ENCODE peak calls at places on chromosomes 16 and 17, in nine cellular contexts. Q, V, G, Z, Y, K, M, P and S are unnamed samples.

GRCh38 chr16:85206472-85207356 is 94.4 kb upstream of the CIBAR2 start:
- DNase-seq in Q (peak), V (no peak), G (no peak), Z (peak), Y (no peak), K (peak), M (peak), P (peak), S (no peak)

GRCh38 chr16:82605863-82606620 is 20.7 kb upstream of the CDH13 start:
- DNase-seq in Q (no peak), V (peak), G (no peak), Z (no peak), Y (no peak), K (no peak), M (no peak), P (no peak), S (no peak)

GRCh38 chr17:50265212-50265611 is 9.1 kb upstream of the TMEM92 start:
- DNase-seq in Q (no peak), V (no peak), G (no peak), Z (no peak), Y (peak), K (no peak), M (no peak), P (no peak), S (no peak)

GRCh38 chr16:84617068-84617630 is 729 bp downstream of the COTL1 start:
- DNase-seq in Q (no peak), V (no peak), G (no peak), Z (no peak), Y (peak), K (no peak), M (no peak), P (no peak), S (no peak)

GRCh38 chr17:55760643-55761355 is 9.9 kb downstream of the PCTP start:
- DNase-seq in Q (no peak), V (no peak), G (no peak), Z (peak), Y (no peak), K (no peak), M (peak), P (no peak), S (no peak)

GRCh38 chr17:43085489-43085888 is 39.7 kb downstream of the BRCA1 start:
- DNase-seq in Q (no peak), V (no peak), G (peak), Z (peak), Y (no peak), K (no peak), M (peak), P (no peak), S (peak)

GRCh38 chr17:50685691-50686493 is 21.8 kb downstream of the ANKRD40 start:
- DNase-seq in Q (no peak), V (no peak), G (no peak), Z (no peak), Y (peak), K (no peak), M (no peak), P (no peak), S (no peak)

GRCh38 chr17:29707212-29707571 is 84.5 kb upstream of the CORO6 start:
- DNase-seq in Q (no peak), V (no peak), G (no peak), Z (no peak), Y (no peak), K (no peak), M (no peak), P (no peak), S (no peak)

GRCh38 chr17:34499576-34499975 is 79.8 kb upstream of the TMEM132E start:
- DNase-seq in Q (no peak), V (peak), G (peak), Z (peak), Y (no peak), K (no peak), M (peak), P (no peak), S (peak)

GRCh38 chr16:50393461-50394214 is 24.9 kb upstream of the BRD7 start:
- DNase-seq in Q (no peak), V (no peak), G (no peak), Z (no peak), Y (peak), K (no peak), M (no peak), P (no peak), S (no peak)

GRCh38 chr17:77496831-77497577 is 356.2 kb downstream of the SEC14L1 start:
- DNase-seq in Q (no peak), V (peak), G (no peak), Z (no peak), Y (peak), K (no peak), M (no peak), P (peak), S (no peak)

GRCh38 chr17:49074851-49075540 is 57.6 kb upstream of the B4GALNT2 start:
- DNase-seq in Q (no peak), V (no peak), G (no peak), Z (peak), Y (no peak), K (no peak), M (no peak), P (no peak), S (no peak)

GRCh38 chr17:66522591-66523272 is 220.3 kb downstream of the PRKCA start:
- DNase-seq in Q (no peak), V (no peak), G (no peak), Z (no peak), Y (no peak), K (no peak), M (no peak), P (no peak), S (no peak)

GRCh38 chr16:89546781-89547180 is 13.7 kb upstream of the RPL13 start:
- DNase-seq in Q (no peak), V (no peak), G (no peak), Z (no peak), Y (no peak), K (no peak), M (no peak), P (no peak), S (no peak)

GRCh38 chr17:45043813-45044540 is 7.5 kb downstream of the DCAKD start:
- DNase-seq in Q (no peak), V (no peak), G (no peak), Z (no peak), Y (no peak), K (no peak), M (no peak), P (no peak), S (no peak)

GRCh38 chr16:30949655-30950515 is 1.0 kb downstream of the ORAI3 start:
- DNase-seq in Q (peak), V (peak), G (peak), Z (peak), Y (peak), K (no peak), M (peak), P (peak), S (peak)

GRCh38 chr16:813204-813915 is 12.8 kb upstream of the GNG13 start:
- DNase-seq in Q (no peak), V (peak), G (no peak), Z (peak), Y (no peak), K (no peak), M (peak), P (no peak), S (no peak)

GRCh38 chr17:27631409-27631755 is 394 bp downstream of the LGALS9 start:
- DNase-seq in Q (no peak), V (no peak), G (no peak), Z (no peak), Y (no peak), K (no peak), M (no peak), P (no peak), S (no peak)

GRCh38 chr16:2047330-2048115 is at the start of the genes NTHL1 and TSC2:
- DNase-seq in Q (peak), V (peak), G (peak), Z (peak), Y (peak), K (peak), M (peak), P (peak), S (peak)

GRCh38 chr17:64554028-64554637 is 47.4 kb downstream of the CEP95 start:
- DNase-seq in Q (no peak), V (no peak), G (no peak), Z (no peak), Y (no peak), K (no peak), M (no peak), P (no peak), S (no peak)

GRCh38 chr17:41631025-41631889 is 6.9 kb upstream of the KRT17 start:
- DNase-seq in Q (no peak), V (no peak), G (no peak), Z (no peak), Y (no peak), K (no peak), M (no peak), P (no peak), S (no peak)

GRCh38 chr17:66304304-66305174 is 2.1 kb downstream of the PRKCA start:
- DNase-seq in Q (no peak), V (no peak), G (no peak), Z (no peak), Y (no peak), K (no peak), M (peak), P (no peak), S (no peak)

GRCh38 chr17:13765701-13766100 is 164.0 kb upstream of the HS3ST3A1 start:
- DNase-seq in Q (no peak), V (no peak), G (no peak), Z (no peak), Y (no peak), K (no peak), M (no peak), P (no peak), S (no peak)

GRCh38 chr17:6641374-6641818 is 536 bp downstream of the TXNDC17 start:
- DNase-seq in Q (no peak), V (no peak), G (no peak), Z (peak), Y (no peak), K (no peak), M (no peak), P (no peak), S (no peak)

GRCh38 chr16:65044861-65045260 is 77.0 kb downstream of the CDH11 start:
- DNase-seq in Q (no peak), V (no peak), G (no peak), Z (peak), Y (no peak), K (no peak), M (peak), P (no peak), S (peak)

GRCh38 chr17:64074704-64075484 is 54.5 kb upstream of the ICAM2 start:
- DNase-seq in Q (no peak), V (no peak), G (no peak), Z (peak), Y (no peak), K (no peak), M (peak), P (no peak), S (peak)

GRCh38 chr16:57645691-57646387 is 17.4 kb downstream of the ADGRG1 start:
- DNase-seq in Q (peak), V (no peak), G (no peak), Z (peak), Y (peak), K (no peak), M (peak), P (peak), S (no peak)

GRCh38 chr17:59464246-59464645 is 101.2 kb upstream of the DHX40 start:
- DNase-seq in Q (no peak), V (no peak), G (no peak), Z (no peak), Y (no peak), K (no peak), M (no peak), P (no peak), S (no peak)

GRCh38 chr17:62965649-62966425 is at the start of gene TANC2:
- DNase-seq in Q (peak), V (peak), G (peak), Z (peak), Y (peak), K (peak), M (peak), P (peak), S (peak)

GRCh38 chr16:27598226-27598625 is 48.3 kb downstream of the KATNIP start:
- DNase-seq in Q (no peak), V (no peak), G (peak), Z (no peak), Y (no peak), K (no peak), M (no peak), P (no peak), S (no peak)

GRCh38 chr17:29180051-29180787 is at the start of gene MYO18A:
- DNase-seq in Q (peak), V (peak), G (no peak), Z (peak), Y (peak), K (no peak), M (peak), P (peak), S (no peak)

GRCh38 chr17:51869387-51869786 is 289.1 kb downstream of the CA10 start:
- DNase-seq in Q (no peak), V (no peak), G (no peak), Z (no peak), Y (no peak), K (no peak), M (peak), P (no peak), S (no peak)

GRCh38 chr16:22297871-22298733 is 893 bp downstream of the POLR3E start:
- DNase-seq in Q (peak), V (peak), G (peak), Z (peak), Y (no peak), K (peak), M (peak), P (peak), S (peak)

GRCh38 chr17:49086316-49086605 is 46.3 kb upstream of the B4GALNT2 start:
- DNase-seq in Q (no peak), V (no peak), G (no peak), Z (no peak), Y (no peak), K (no peak), M (no peak), P (no peak), S (no peak)

GRCh38 chr16:55494994-55495421 is 13.9 kb upstream of the LPCAT2 start:
- DNase-seq in Q (peak), V (peak), G (peak), Z (peak), Y (peak), K (no peak), M (peak), P (no peak), S (no peak)

DNA sequence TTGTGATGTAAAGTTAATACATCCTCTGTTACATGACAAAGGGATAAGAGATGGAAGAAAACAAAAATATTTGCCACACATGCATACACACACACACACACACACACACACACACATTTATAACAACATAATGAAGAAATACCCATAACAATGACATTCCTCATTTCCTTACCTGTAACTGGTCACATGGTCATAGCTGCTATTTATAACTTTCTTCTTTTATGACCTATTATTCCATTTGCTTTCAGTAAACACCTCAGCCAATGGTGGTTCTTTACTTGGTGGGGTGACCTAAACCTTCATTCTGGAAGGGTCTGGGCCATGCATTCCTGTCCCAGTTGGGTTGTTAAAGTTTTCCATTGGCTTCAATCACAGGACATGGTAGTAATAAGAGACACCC is 5.3 kb downstream of the MT2A start:
- DNase-seq in Q (no peak), V (no peak), G (no peak), Z (no peak), Y (no peak), K (no peak), M (no peak), P (no peak), S (no peak)
- H3K4me3 ChIP-seq in Q (no peak), V (no peak), G (no peak), Z (no peak), Y (no peak), K (no peak), M (no peak), P (no peak), S (no peak)

GRCh38 chr16:81582655-81583441 is 138.2 kb downstream of the CMIP start:
- DNase-seq in Q (no peak), V (no peak), G (no peak), Z (no peak), Y (peak), K (no peak), M (peak), P (no peak), S (no peak)
- TF ChIP-seq CTCF in Q (no peak), V (peak), G (peak), Z (no peak), Y (no peak), K (no peak), M (peak), P (no peak), S (no peak)

GRCh38 chr17:73292031-73292531 is 19.7 kb downstream of the CDC42EP4 start:
- DNase-seq in Q (peak), V (no peak), G (no peak), Z (peak), Y (no peak), K (peak), M (peak), P (peak), S (peak)

GRCh38 chr17:73293031-73293430 is 18.8 kb downstream of the CDC42EP4 start:
- DNase-seq in Q (no peak), V (no peak), G (no peak), Z (no peak), Y (no peak), K (no peak), M (no peak), P (no peak), S (no peak)

GRCh38 chr17:73290399-73291259 is 21.2 kb downstream of the CDC42EP4 start:
- DNase-seq in Q (no peak), V (no peak), G (no peak), Z (no peak), Y (no peak), K (no peak), M (no peak), P (no peak), S (no peak)

GRCh38 chr17:73289549-73290254 is 22.1 kb downstream of the CDC42EP4 start:
- DNase-seq in Q (no peak), V (no peak), G (no peak), Z (no peak), Y (no peak), K (no peak), M (no peak), P (no peak), S (no peak)

DNA sequence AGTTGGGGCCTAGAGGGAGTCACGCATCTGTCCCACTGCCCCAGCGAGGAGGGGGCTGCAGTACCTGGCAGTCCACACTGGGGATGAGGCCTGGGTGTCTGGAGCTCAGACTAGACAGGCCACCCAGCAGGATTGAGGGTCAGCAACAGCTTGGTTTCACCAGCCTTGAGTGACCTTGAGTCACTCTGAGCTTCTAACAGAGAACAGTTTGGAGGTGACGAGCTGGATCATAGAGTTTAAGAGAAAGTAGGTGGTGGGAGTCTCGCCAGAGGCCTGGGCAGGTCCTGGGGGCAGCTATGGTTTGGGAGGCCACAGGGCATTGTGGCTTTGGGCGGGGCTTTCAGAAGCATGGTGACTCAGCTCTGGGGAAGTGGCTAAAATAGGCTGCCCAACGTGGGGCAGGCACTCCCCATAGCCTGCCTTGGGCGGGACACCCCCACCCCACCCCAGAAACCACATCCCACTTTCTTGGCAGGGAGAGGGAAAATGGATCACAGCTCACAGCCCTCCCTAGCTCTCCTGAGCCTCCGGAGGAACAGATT is 20.5 kb downstream of the CDC42EP4 start:
- DNase-seq in Q (peak), V (no peak), G (peak), Z (peak), Y (peak), K (peak), M (peak), P (peak), S (peak)
- H3K4me3 ChIP-seq in Q (no peak), V (no peak), G (peak), Z (peak), Y (no peak), K (peak), M (peak), P (peak), S (no peak)

GRCh38 chr16:67594956-67595355 is 32.6 kb downstream of the CTCF start:
- DNase-seq in Q (no peak), V (no peak), G (no peak), Z (peak), Y (no peak), K (no peak), M (peak), P (no peak), S (peak)
- TF ChIP-seq CTCF in Q (no peak), V (no peak), G (no peak), Z (no peak), Y (no peak), K (no peak), M (no peak), P (no peak), S (no peak)

GRCh38 chr16:86393907-86394626 is 116.3 kb upstream of the FOXF1 start:
- DNase-seq in Q (no peak), V (no peak), G (no peak), Z (no peak), Y (no peak), K (no peak), M (no peak), P (no peak), S (no peak)

GRCh38 chr16:86390335-86390734 is 120.0 kb upstream of the FOXF1 start:
- DNase-seq in Q (no peak), V (no peak), G (no peak), Z (no peak), Y (no peak), K (no peak), M (no peak), P (no peak), S (no peak)

GRCh38 chr16:86391486-86391885 is 118.8 kb upstream of the FOXF1 start:
- DNase-seq in Q (no peak), V (no peak), G (no peak), Z (no peak), Y (no peak), K (no peak), M (no peak), P (no peak), S (no peak)

GRCh38 chr16:86392751-86393150 is 117.6 kb upstream of the FOXF1 start:
- DNase-seq in Q (no peak), V (no peak), G (no peak), Z (no peak), Y (no peak), K (no peak), M (no peak), P (no peak), S (no peak)

DNA sequence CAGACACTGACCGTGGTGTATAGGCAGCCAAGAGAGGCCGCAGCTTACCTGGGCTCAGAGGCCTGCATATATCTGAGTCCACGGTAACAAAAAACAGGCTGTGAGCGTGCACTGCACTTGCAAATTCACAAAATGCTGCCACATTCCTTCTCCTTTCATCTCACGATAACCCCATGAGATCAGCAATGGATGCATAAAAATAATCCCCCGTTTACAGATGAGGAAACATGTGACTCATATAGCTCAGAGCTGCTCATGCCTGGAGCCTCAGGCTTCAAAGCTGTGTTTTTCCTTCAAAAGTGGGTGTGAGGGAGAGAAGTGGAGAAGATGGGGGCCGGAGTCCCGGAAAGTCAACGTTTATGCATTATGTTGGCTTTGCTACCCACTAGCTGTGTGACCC is 118.3 kb upstream of the FOXF1 start:
- DNase-seq in Q (no peak), V (no peak), G (no peak), Z (peak), Y (no peak), K (no peak), M (peak), P (no peak), S (no peak)
- H3K4me3 ChIP-seq in Q (no peak), V (no peak), G (no peak), Z (no peak), Y (no peak), K (no peak), M (no peak), P (no peak), S (no peak)